ENCODE peak calls at places on chromosomes 2 and 18, in four cellular contexts. One of them, this sample, is unnamed.

GRCh38 chr2:161427413-161428239 is 11.5 kb downstream of the TBR1 start:
- DNase-seq in globus pallidus: no peak
- DNase-seq in stimulated activated CD8-positive, alpha-beta memory T cell treated with anti-CD3 and anti-CD28 coated beads, Interleukin-4, amount 100 ng/mL, for 1 hour: no peak
- DNase-seq in EL: no peak
- DNase-seq in this sample: no peak

GRCh38 chr18:48140738-48141137 is 210.3 kb upstream of the SMAD2 start:
- DNase-seq in stimulated activated CD8-positive, alpha-beta memory T cell treated with anti-CD3 and anti-CD28 coated beads, Interleukin-4, amount 100 ng/mL, for 1 hour: no peak
- DNase-seq in EL: no peak
- DNase-seq in globus pallidus: no peak
- DNase-seq in this sample: no peak

GRCh38 chr2:64276417-64277095 is 132.3 kb upstream of the PELI1 start:
- DNase-seq in globus pallidus: no peak
- DNase-seq in stimulated activated CD8-positive, alpha-beta memory T cell treated with anti-CD3 and anti-CD28 coated beads, Interleukin-4, amount 100 ng/mL, for 1 hour: no peak
- DNase-seq in EL: peak
- DNase-seq in this sample: no peak

GRCh38 chr18:34858188-34858587 is 148.1 kb downstream of the DTNA start:
- DNase-seq in stimulated activated CD8-positive, alpha-beta memory T cell treated with anti-CD3 and anti-CD28 coated beads, Interleukin-4, amount 100 ng/mL, for 1 hour: no peak
- DNase-seq in globus pallidus: no peak
- DNase-seq in EL: no peak
- DNase-seq in this sample: no peak

GRCh38 chr2:195451160-195451559 is 205.9 kb upstream of the SLC39A10 start:
- DNase-seq in stimulated activated CD8-positive, alpha-beta memory T cell treated with anti-CD3 and anti-CD28 coated beads, Interleukin-4, amount 100 ng/mL, for 1 hour: no peak
- DNase-seq in globus pallidus: no peak
- DNase-seq in EL: no peak
- DNase-seq in this sample: no peak

GRCh38 chr18:28791101-28791500 is 614.2 kb upstream of the CDH2 start:
- DNase-seq in EL: no peak
- DNase-seq in globus pallidus: no peak
- DNase-seq in stimulated activated CD8-positive, alpha-beta memory T cell treated with anti-CD3 and anti-CD28 coated beads, Interleukin-4, amount 100 ng/mL, for 1 hour: no peak
- DNase-seq in this sample: no peak

GRCh38 chr2:134408386-134408785 is 154.5 kb downstream of the MGAT5 start:
- DNase-seq in globus pallidus: no peak
- DNase-seq in stimulated activated CD8-positive, alpha-beta memory T cell treated with anti-CD3 and anti-CD28 coated beads, Interleukin-4, amount 100 ng/mL, for 1 hour: no peak
- DNase-seq in EL: peak
- DNase-seq in this sample: no peak

GRCh38 chr18:11983592-11983991 is 2.3 kb downstream of the IMPA2 start:
- DNase-seq in EL: no peak
- DNase-seq in stimulated activated CD8-positive, alpha-beta memory T cell treated with anti-CD3 and anti-CD28 coated beads, Interleukin-4, amount 100 ng/mL, for 1 hour: no peak
- DNase-seq in globus pallidus: no peak
- DNase-seq in this sample: no peak

GRCh38 chr2:190649035-190649797 is at the start of gene NAB1:
- DNase-seq in globus pallidus: peak
- DNase-seq in stimulated activated CD8-positive, alpha-beta memory T cell treated with anti-CD3 and anti-CD28 coated beads, Interleukin-4, amount 100 ng/mL, for 1 hour: peak
- DNase-seq in EL: peak
- DNase-seq in this sample: no peak

GRCh38 chr2:7692657-7693161 is 775.5 kb downstream of the RNF144A start:
- DNase-seq in globus pallidus: no peak
- DNase-seq in stimulated activated CD8-positive, alpha-beta memory T cell treated with anti-CD3 and anti-CD28 coated beads, Interleukin-4, amount 100 ng/mL, for 1 hour: no peak
- DNase-seq in EL: peak
- DNase-seq in this sample: no peak

GRCh38 chr2:175015340-175015739 is 10.2 kb upstream of the CHN1 start:
- DNase-seq in EL: no peak
- DNase-seq in stimulated activated CD8-positive, alpha-beta memory T cell treated with anti-CD3 and anti-CD28 coated beads, Interleukin-4, amount 100 ng/mL, for 1 hour: no peak
- DNase-seq in globus pallidus: no peak
- DNase-seq in this sample: no peak

GRCh38 chr2:56582570-56582969 is 398.8 kb downstream of the CCDC85A start:
- DNase-seq in stimulated activated CD8-positive, alpha-beta memory T cell treated with anti-CD3 and anti-CD28 coated beads, Interleukin-4, amount 100 ng/mL, for 1 hour: no peak
- DNase-seq in EL: no peak
- DNase-seq in globus pallidus: no peak
- DNase-seq in this sample: no peak

GRCh38 chr2:30990176-30990575 is 148.1 kb downstream of the GALNT14 start:
- DNase-seq in globus pallidus: no peak
- DNase-seq in EL: no peak
- DNase-seq in stimulated activated CD8-positive, alpha-beta memory T cell treated with anti-CD3 and anti-CD28 coated beads, Interleukin-4, amount 100 ng/mL, for 1 hour: no peak
- DNase-seq in this sample: no peak

GRCh38 chr2:55961318-55961911 is 37.8 kb upstream of the EFEMP1 start:
- DNase-seq in EL: peak
- DNase-seq in globus pallidus: peak
- DNase-seq in stimulated activated CD8-positive, alpha-beta memory T cell treated with anti-CD3 and anti-CD28 coated beads, Interleukin-4, amount 100 ng/mL, for 1 hour: no peak
- DNase-seq in this sample: peak

GRCh38 chr18:44805643-44806042 is 125.0 kb downstream of the SETBP1 start:
- DNase-seq in globus pallidus: no peak
- DNase-seq in stimulated activated CD8-positive, alpha-beta memory T cell treated with anti-CD3 and anti-CD28 coated beads, Interleukin-4, amount 100 ng/mL, for 1 hour: no peak
- DNase-seq in EL: no peak
- DNase-seq in this sample: no peak

GRCh38 chr2:24175631-24176030 is 778 bp downstream of the FAM228A start:
- DNase-seq in stimulated activated CD8-positive, alpha-beta memory T cell treated with anti-CD3 and anti-CD28 coated beads, Interleukin-4, amount 100 ng/mL, for 1 hour: no peak
- DNase-seq in EL: no peak
- DNase-seq in globus pallidus: no peak
- DNase-seq in this sample: no peak

GRCh38 chr2:7868836-7869235 is 813.0 kb upstream of the ID2 start:
- DNase-seq in globus pallidus: no peak
- DNase-seq in stimulated activated CD8-positive, alpha-beta memory T cell treated with anti-CD3 and anti-CD28 coated beads, Interleukin-4, amount 100 ng/mL, for 1 hour: no peak
- DNase-seq in EL: no peak
- DNase-seq in this sample: no peak

GRCh38 chr2:156752042-156752441 is 315.9 kb downstream of the GPD2 start:
- DNase-seq in globus pallidus: no peak
- DNase-seq in EL: no peak
- DNase-seq in stimulated activated CD8-positive, alpha-beta memory T cell treated with anti-CD3 and anti-CD28 coated beads, Interleukin-4, amount 100 ng/mL, for 1 hour: no peak
- DNase-seq in this sample: no peak

GRCh38 chr2:112724611-112725525 is 4.0 kb downstream of the NT5DC4 start:
- DNase-seq in globus pallidus: no peak
- DNase-seq in stimulated activated CD8-positive, alpha-beta memory T cell treated with anti-CD3 and anti-CD28 coated beads, Interleukin-4, amount 100 ng/mL, for 1 hour: no peak
- DNase-seq in EL: peak
- DNase-seq in this sample: no peak

GRCh38 chr2:127535422-127535901 is at the start of gene MYO7B:
- DNase-seq in globus pallidus: no peak
- DNase-seq in EL: no peak
- DNase-seq in stimulated activated CD8-positive, alpha-beta memory T cell treated with anti-CD3 and anti-CD28 coated beads, Interleukin-4, amount 100 ng/mL, for 1 hour: no peak
- DNase-seq in this sample: no peak

GRCh38 chr2:176461686-176462376 is 192.6 kb downstream of the MTX2 start:
- DNase-seq in EL: peak
- DNase-seq in stimulated activated CD8-positive, alpha-beta memory T cell treated with anti-CD3 and anti-CD28 coated beads, Interleukin-4, amount 100 ng/mL, for 1 hour: no peak
- DNase-seq in globus pallidus: no peak
- DNase-seq in this sample: no peak

GRCh38 chr2:99032786-99033185 is 96.8 kb upstream of the CRACDL start:
- DNase-seq in stimulated activated CD8-positive, alpha-beta memory T cell treated with anti-CD3 and anti-CD28 coated beads, Interleukin-4, amount 100 ng/mL, for 1 hour: no peak
- DNase-seq in globus pallidus: no peak
- DNase-seq in EL: peak
- DNase-seq in this sample: no peak

GRCh38 chr2:202299712-202300111 is 34.1 kb downstream of the NOP58 start:
- DNase-seq in stimulated activated CD8-positive, alpha-beta memory T cell treated with anti-CD3 and anti-CD28 coated beads, Interleukin-4, amount 100 ng/mL, for 1 hour: no peak
- DNase-seq in EL: no peak
- DNase-seq in globus pallidus: no peak
- DNase-seq in this sample: no peak

GRCh38 chr2:167681234-167681633 is 566.2 kb downstream of the STK39 start:
- DNase-seq in stimulated activated CD8-positive, alpha-beta memory T cell treated with anti-CD3 and anti-CD28 coated beads, Interleukin-4, amount 100 ng/mL, for 1 hour: no peak
- DNase-seq in EL: no peak
- DNase-seq in globus pallidus: no peak
- DNase-seq in this sample: no peak

GRCh38 chr18:56285387-56286055 is 352.9 kb downstream of the TXNL1 start:
- DNase-seq in globus pallidus: no peak
- DNase-seq in stimulated activated CD8-positive, alpha-beta memory T cell treated with anti-CD3 and anti-CD28 coated beads, Interleukin-4, amount 100 ng/mL, for 1 hour: no peak
- DNase-seq in EL: no peak
- DNase-seq in this sample: no peak

GRCh38 chr2:38462121-38462634 is 85.1 kb upstream of the ATL2 start:
- DNase-seq in stimulated activated CD8-positive, alpha-beta memory T cell treated with anti-CD3 and anti-CD28 coated beads, Interleukin-4, amount 100 ng/mL, for 1 hour: no peak
- DNase-seq in globus pallidus: no peak
- DNase-seq in EL: peak
- DNase-seq in this sample: no peak

GRCh38 chr2:284896-285492 is 2.9 kb downstream of the ALKAL2 start:
- DNase-seq in globus pallidus: no peak
- DNase-seq in stimulated activated CD8-positive, alpha-beta memory T cell treated with anti-CD3 and anti-CD28 coated beads, Interleukin-4, amount 100 ng/mL, for 1 hour: no peak
- DNase-seq in EL: no peak
- DNase-seq in this sample: no peak